ENCODE peak calls at places on chromosomes 6 and 20, in nine cellular contexts. G is AG04450; N is glomerular endothelial cell; H is AML-193; M is pancreas; W is left cardiac atrium; Y is endothelial cell; X is tibial artery; J is stimulated activated CD4-positive, alpha-beta T cell treated with anti-CD3 and anti-CD28 coated beads, Interleukin-4, amount 100 ng/mL, for 24 hours. P is an unnamed sample.

GRCh38 chr6:35299674-35300073 is 2.1 kb downstream of the DEF6 start:
- DNase-seq in G (no peak), N (no peak), H (peak; percentile 94), M (no peak), W (no peak), Y (no peak), X (peak; percentile 64), J (no peak), P (no peak)

GRCh38 chr6:68343901-68344300 is 291.2 kb upstream of the ADGRB3 start:
- DNase-seq in G (no peak), N (no peak), H (peak; percentile 48), M (peak; percentile 20), W (no peak), Y (peak; percentile 68), X (no peak), J (no peak), P (no peak)

GRCh38 chr20:6940052-6940451 is 172.6 kb downstream of the BMP2 start:
- DNase-seq in G (no peak), N (no peak), H (peak; percentile 39), M (peak; percentile 9), W (no peak), Y (peak; percentile 52), X (no peak), J (no peak), P (no peak)

GRCh38 chr20:4170621-4171537 is 155.5 kb upstream of the RNF24 start:
- DNase-seq in G (no peak), N (no peak), H (no peak), M (no peak), W (no peak), Y (no peak), X (no peak), J (no peak), P (no peak)

GRCh38 chr6:30885481-30885998 is 1.2 kb downstream of the DDR1 start:
- DNase-seq in G (no peak), N (no peak), H (no peak), M (peak; percentile 65), W (no peak), Y (no peak), X (peak; percentile 62), J (no peak), P (no peak)

GRCh38 chr20:31695849-31696804 is 26.5 kb downstream of the BCL2L1 start:
- DNase-seq in G (no peak), N (no peak), H (no peak), M (peak; percentile 36), W (no peak), Y (no peak), X (no peak), J (no peak), P (peak; percentile 87)

GRCh38 chr6:136607932-136608772 is 57.9 kb upstream of the MAP7 start:
- DNase-seq in G (no peak), N (peak; percentile 50), H (peak; percentile 45), M (peak; percentile 79), W (peak; percentile 58), Y (peak; percentile 80), X (peak; percentile 73), J (peak; percentile 85), P (peak; percentile 81)

GRCh38 chr6:21678990-21679389 is 85.4 kb downstream of the SOX4 start:
- DNase-seq in G (peak; percentile 24), N (peak; percentile 42), H (no peak), M (no peak), W (no peak), Y (no peak), X (no peak), J (no peak), P (no peak)

GRCh38 chr6:133964052-133964451 is 11.0 kb downstream of the TBPL1 start:
- DNase-seq in G (peak; percentile 80), N (no peak), H (no peak), M (no peak), W (no peak), Y (no peak), X (no peak), J (no peak), P (no peak)